ENCODE peak calls at places on chromosomes 4 and X, in six cellular contexts. One of them, this sample, is unnamed.

GRCh38 chr4:71609159-71609558 is 174.7 kb downstream of the GC start:
- DNase-seq in cardiac fibroblast: peak
- DNase-seq in body of pancreas: no peak
- DNase-seq in astrocyte of the spinal cord: no peak
- DNase-seq in heart right ventricle: no peak
- DNase-seq in ovary: no peak
- DNase-seq in this sample: no peak

GRCh38 chrX:107480272-107480671 is 30.8 kb downstream of the FRMPD3 start:
- DNase-seq in astrocyte of the spinal cord: no peak
- DNase-seq in ovary: no peak
- DNase-seq in body of pancreas: no peak
- DNase-seq in heart right ventricle: no peak
- DNase-seq in cardiac fibroblast: no peak
- DNase-seq in this sample: no peak

GRCh38 chr4:91032725-91033445 is 905.7 kb downstream of the CCSER1 start:
- DNase-seq in astrocyte of the spinal cord: no peak
- DNase-seq in cardiac fibroblast: no peak
- DNase-seq in heart right ventricle: no peak
- DNase-seq in body of pancreas: peak
- DNase-seq in ovary: no peak
- DNase-seq in this sample: no peak

GRCh38 chr4:83552085-83552484 is 16.2 kb downstream of the GPAT3 start:
- DNase-seq in cardiac fibroblast: peak
- DNase-seq in astrocyte of the spinal cord: no peak
- DNase-seq in heart right ventricle: no peak
- DNase-seq in ovary: no peak
- DNase-seq in body of pancreas: no peak
- DNase-seq in this sample: no peak

GRCh38 chr4:124167602-124168001 is 544.9 kb downstream of the ANKRD50 start:
- DNase-seq in ovary: no peak
- DNase-seq in body of pancreas: no peak
- DNase-seq in heart right ventricle: no peak
- DNase-seq in cardiac fibroblast: no peak
- DNase-seq in astrocyte of the spinal cord: no peak
- DNase-seq in this sample: no peak

GRCh38 chr4:47704693-47705325 is 133.1 kb downstream of the CORIN start:
- DNase-seq in heart right ventricle: peak
- DNase-seq in ovary: no peak
- DNase-seq in astrocyte of the spinal cord: peak
- DNase-seq in cardiac fibroblast: peak
- DNase-seq in body of pancreas: peak
- DNase-seq in this sample: peak

GRCh38 chr4:144313370-144313769 is 172.9 kb upstream of the GYPA start:
- DNase-seq in heart right ventricle: no peak
- DNase-seq in cardiac fibroblast: no peak
- DNase-seq in ovary: no peak
- DNase-seq in astrocyte of the spinal cord: no peak
- DNase-seq in body of pancreas: no peak
- DNase-seq in this sample: no peak

GRCh38 chr4:189825466-189825865 is 115.2 kb upstream of the FRG1 start:
- DNase-seq in cardiac fibroblast: no peak
- DNase-seq in body of pancreas: no peak
- DNase-seq in astrocyte of the spinal cord: no peak
- DNase-seq in ovary: no peak
- DNase-seq in heart right ventricle: no peak
- DNase-seq in this sample: no peak

GRCh38 chr4:7435411-7436095 is 823 bp upstream of the PSAPL1 start:
- DNase-seq in cardiac fibroblast: no peak
- DNase-seq in ovary: no peak
- DNase-seq in astrocyte of the spinal cord: no peak
- DNase-seq in body of pancreas: no peak
- DNase-seq in heart right ventricle: no peak
- DNase-seq in this sample: no peak

GRCh38 chrX:113133316-113133715 is 292.7 kb upstream of the AMOT start:
- DNase-seq in body of pancreas: no peak
- DNase-seq in ovary: no peak
- DNase-seq in cardiac fibroblast: no peak
- DNase-seq in astrocyte of the spinal cord: no peak
- DNase-seq in heart right ventricle: no peak
- DNase-seq in this sample: no peak

GRCh38 chrX:29687687-29688086 is 527.7 kb upstream of the MAGEB2 start:
- DNase-seq in astrocyte of the spinal cord: peak
- DNase-seq in cardiac fibroblast: peak
- DNase-seq in body of pancreas: no peak
- DNase-seq in heart right ventricle: no peak
- DNase-seq in ovary: no peak
- DNase-seq in this sample: no peak

GRCh38 chrX:373641-374471 is 12.9 kb downstream of the PPP2R3B start:
- DNase-seq in astrocyte of the spinal cord: peak
- DNase-seq in heart right ventricle: peak
- DNase-seq in cardiac fibroblast: peak
- DNase-seq in ovary: no peak
- DNase-seq in body of pancreas: no peak
- DNase-seq in this sample: no peak

GRCh38 chrX:64642482-64642881 is 247.2 kb upstream of the MTMR8 start:
- DNase-seq in ovary: no peak
- DNase-seq in astrocyte of the spinal cord: no peak
- DNase-seq in cardiac fibroblast: peak
- DNase-seq in body of pancreas: no peak
- DNase-seq in heart right ventricle: no peak
- DNase-seq in this sample: no peak

GRCh38 chr4:173538148-173538902 is 8.3 kb upstream of the HAND2 start:
- DNase-seq in cardiac fibroblast: no peak
- DNase-seq in ovary: no peak
- DNase-seq in heart right ventricle: peak
- DNase-seq in astrocyte of the spinal cord: no peak
- DNase-seq in body of pancreas: no peak
- DNase-seq in this sample: no peak
- TF ChIP-seq CTCF in cardiac fibroblast: no peak
- TF ChIP-seq CTCF in ovary: no peak
- TF ChIP-seq CTCF in heart right ventricle: no peak
- TF ChIP-seq CTCF in astrocyte of the spinal cord: no peak
- TF ChIP-seq CTCF in body of pancreas: no peak
- TF ChIP-seq CTCF in this sample: no peak

DNA sequence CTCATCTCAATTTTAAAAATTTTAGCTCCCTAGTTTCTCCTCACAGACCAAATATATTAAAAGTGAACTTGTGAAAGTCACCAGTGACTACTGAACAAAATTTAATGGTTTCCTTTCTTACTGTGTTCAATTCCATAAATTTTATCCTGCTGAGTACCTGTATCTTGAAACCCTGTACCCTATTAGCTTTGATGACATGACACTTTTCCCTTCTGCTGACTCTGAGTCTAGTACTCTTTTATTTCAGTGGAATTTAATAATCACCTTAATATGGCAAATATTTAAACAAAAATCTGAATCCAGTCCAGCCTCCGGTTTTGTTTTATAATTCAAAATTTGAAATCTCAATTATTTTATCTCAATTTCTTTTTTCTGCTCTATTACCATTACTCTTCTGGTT is 203.1 kb upstream of the NUDT6 start:
- DNase-seq in ovary: no peak
- DNase-seq in body of pancreas: no peak
- DNase-seq in cardiac fibroblast: no peak
- DNase-seq in heart right ventricle: no peak
- DNase-seq in astrocyte of the spinal cord: no peak
- DNase-seq in this sample: no peak
- H3K4me3 ChIP-seq in ovary: no peak
- H3K4me3 ChIP-seq in body of pancreas: no peak
- H3K4me3 ChIP-seq in cardiac fibroblast: no peak
- H3K4me3 ChIP-seq in heart right ventricle: no peak
- H3K4me3 ChIP-seq in astrocyte of the spinal cord: no peak
- H3K4me3 ChIP-seq in this sample: no peak

DNA sequence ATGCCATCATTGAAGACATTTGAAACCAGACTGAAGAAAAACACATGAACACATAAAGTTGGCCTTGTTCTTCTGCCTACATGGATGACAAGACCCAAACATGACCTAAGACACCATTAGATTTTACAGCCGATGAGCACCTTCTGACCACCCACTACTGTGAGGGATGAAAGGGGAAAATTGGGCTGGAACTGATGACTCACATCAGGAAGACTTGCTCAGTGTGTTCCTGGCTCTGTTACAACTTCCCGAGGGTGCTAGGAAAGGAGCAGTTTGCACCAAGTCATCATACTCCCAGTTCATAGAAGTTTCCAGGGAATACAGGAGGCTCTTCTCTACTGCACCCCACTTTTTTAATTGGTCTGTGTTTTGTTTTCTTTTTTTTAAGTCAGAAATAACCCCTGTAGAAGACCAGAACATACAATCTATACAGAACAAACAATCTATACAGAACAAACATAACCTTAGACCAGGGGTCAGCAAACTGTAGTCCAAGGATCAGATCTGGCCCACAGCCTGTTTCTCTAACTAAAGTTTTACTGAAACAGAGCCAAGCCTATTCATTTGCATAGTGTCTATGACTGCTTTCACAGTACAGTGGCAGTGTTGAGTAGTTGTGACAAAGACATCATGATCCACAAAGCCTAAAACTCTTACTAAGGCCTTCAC is 25.3 kb downstream of the BTC start:
- DNase-seq in body of pancreas: peak
- DNase-seq in heart right ventricle: no peak
- DNase-seq in cardiac fibroblast: peak
- DNase-seq in astrocyte of the spinal cord: peak
- DNase-seq in ovary: no peak
- DNase-seq in this sample: no peak
- TF ChIP-seq CTCF in body of pancreas: no peak
- TF ChIP-seq CTCF in heart right ventricle: no peak
- TF ChIP-seq CTCF in cardiac fibroblast: no peak
- TF ChIP-seq CTCF in astrocyte of the spinal cord: no peak
- TF ChIP-seq CTCF in ovary: no peak
- TF ChIP-seq CTCF in this sample: peak

GRCh38 chr4:53907772-53908171 is 156.6 kb downstream of the CHIC2 start:
- DNase-seq in ovary: no peak
- DNase-seq in cardiac fibroblast: no peak
- DNase-seq in astrocyte of the spinal cord: no peak
- DNase-seq in heart right ventricle: no peak
- DNase-seq in body of pancreas: no peak
- DNase-seq in this sample: no peak

GRCh38 chr4:53908661-53909078 is 155.7 kb downstream of the CHIC2 start:
- DNase-seq in cardiac fibroblast: peak
- DNase-seq in body of pancreas: peak
- DNase-seq in astrocyte of the spinal cord: peak
- DNase-seq in ovary: peak
- DNase-seq in heart right ventricle: no peak
- DNase-seq in this sample: peak

GRCh38 chr4:53905281-53905934 is 159.0 kb downstream of the CHIC2 start:
- DNase-seq in heart right ventricle: no peak
- DNase-seq in cardiac fibroblast: peak
- DNase-seq in ovary: no peak
- DNase-seq in astrocyte of the spinal cord: no peak
- DNase-seq in body of pancreas: no peak
- DNase-seq in this sample: no peak

GRCh38 chr4:53906786-53907185 is 157.6 kb downstream of the CHIC2 start:
- DNase-seq in body of pancreas: no peak
- DNase-seq in heart right ventricle: no peak
- DNase-seq in ovary: no peak
- DNase-seq in astrocyte of the spinal cord: no peak
- DNase-seq in cardiac fibroblast: no peak
- DNase-seq in this sample: no peak

DNA sequence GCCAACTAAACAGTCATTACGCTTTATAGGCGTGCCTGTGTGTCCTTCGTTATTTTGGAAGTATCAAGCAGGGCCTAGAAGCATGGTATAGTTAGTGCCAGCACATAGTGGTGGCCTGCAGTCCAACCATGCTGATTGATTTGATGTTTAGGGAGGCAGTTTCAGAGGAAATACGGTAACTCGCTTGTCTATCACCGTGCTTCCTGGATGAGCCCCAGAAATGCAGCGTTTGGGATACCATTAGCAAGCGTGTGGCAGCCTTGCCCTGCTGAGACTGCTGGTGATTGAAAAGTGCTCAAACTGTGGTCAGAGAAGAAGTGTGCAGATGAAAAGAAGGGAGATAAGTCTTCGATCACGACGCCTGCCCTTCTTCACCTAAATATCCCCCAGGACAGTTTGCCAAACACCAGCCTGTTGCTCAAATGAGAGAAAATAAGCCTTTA is 158.4 kb downstream of the CHIC2 start:
- DNase-seq in cardiac fibroblast: peak
- DNase-seq in astrocyte of the spinal cord: peak
- DNase-seq in ovary: peak
- DNase-seq in heart right ventricle: peak
- DNase-seq in body of pancreas: peak
- DNase-seq in this sample: peak
- H3K4me3 ChIP-seq in cardiac fibroblast: peak
- H3K4me3 ChIP-seq in astrocyte of the spinal cord: peak
- H3K4me3 ChIP-seq in ovary: peak
- H3K4me3 ChIP-seq in heart right ventricle: no peak
- H3K4me3 ChIP-seq in body of pancreas: no peak
- H3K4me3 ChIP-seq in this sample: peak

GRCh38 chrX:136735604-136736003 is 45.1 kb downstream of the ARHGEF6 start:
- DNase-seq in cardiac fibroblast: peak
- DNase-seq in astrocyte of the spinal cord: no peak
- DNase-seq in heart right ventricle: no peak
- DNase-seq in ovary: no peak
- DNase-seq in body of pancreas: no peak
- DNase-seq in this sample: no peak
- TF ChIP-seq CTCF in cardiac fibroblast: no peak
- TF ChIP-seq CTCF in astrocyte of the spinal cord: no peak
- TF ChIP-seq CTCF in heart right ventricle: no peak
- TF ChIP-seq CTCF in ovary: no peak
- TF ChIP-seq CTCF in body of pancreas: no peak
- TF ChIP-seq CTCF in this sample: no peak